ENCODE peak calls at places on chromosomes 3 and 15, in eight cellular contexts. One of them, this sample, is unnamed.

GRCh38 chr3:101512521-101513418 is at the start of gene SENP7:
- DNase-seq in neural progenitor cell: peak
- DNase-seq in GM23248: peak
- DNase-seq in HCT116: peak
- DNase-seq in hepatocyte: peak
- DNase-seq in SK-N-SH: peak
- DNase-seq in OCI-LY7: peak
- DNase-seq in PC-3: peak
- DNase-seq in this sample: peak

GRCh38 chr3:39809181-39809994 is at the start of gene MYRIP:
- DNase-seq in neural progenitor cell: peak
- DNase-seq in OCI-LY7: no peak
- DNase-seq in PC-3: peak
- DNase-seq in hepatocyte: peak
- DNase-seq in HCT116: no peak
- DNase-seq in GM23248: peak
- DNase-seq in SK-N-SH: peak
- DNase-seq in this sample: peak

GRCh38 chr3:141426404-141427034 is 58.2 kb downstream of the ZBTB38 start:
- DNase-seq in SK-N-SH: no peak
- DNase-seq in GM23248: peak
- DNase-seq in OCI-LY7: no peak
- DNase-seq in hepatocyte: peak
- DNase-seq in PC-3: no peak
- DNase-seq in HCT116: no peak
- DNase-seq in neural progenitor cell: peak
- DNase-seq in this sample: no peak

GRCh38 chr15:55992769-55993110 is 672 bp downstream of the NEDD4 start:
- DNase-seq in OCI-LY7: peak
- DNase-seq in GM23248: peak
- DNase-seq in PC-3: no peak
- DNase-seq in neural progenitor cell: no peak
- DNase-seq in HCT116: no peak
- DNase-seq in SK-N-SH: no peak
- DNase-seq in hepatocyte: no peak
- DNase-seq in this sample: no peak

GRCh38 chr15:79593119-79593869 is 161.2 kb downstream of the MINAR1 start:
- DNase-seq in HCT116: no peak
- DNase-seq in neural progenitor cell: peak
- DNase-seq in OCI-LY7: peak
- DNase-seq in PC-3: peak
- DNase-seq in hepatocyte: peak
- DNase-seq in GM23248: peak
- DNase-seq in SK-N-SH: no peak
- DNase-seq in this sample: no peak

GRCh38 chr15:25134546-25134945 is 179.8 kb downstream of the SNRPN start:
- DNase-seq in PC-3: no peak
- DNase-seq in HCT116: no peak
- DNase-seq in neural progenitor cell: peak
- DNase-seq in GM23248: peak
- DNase-seq in OCI-LY7: no peak
- DNase-seq in SK-N-SH: peak
- DNase-seq in hepatocyte: peak
- DNase-seq in this sample: no peak

GRCh38 chr3:138786788-138787276 is 47.9 kb downstream of the PIK3CB start:
- DNase-seq in PC-3: peak
- DNase-seq in SK-N-SH: no peak
- DNase-seq in HCT116: no peak
- DNase-seq in GM23248: peak
- DNase-seq in neural progenitor cell: no peak
- DNase-seq in OCI-LY7: no peak
- DNase-seq in hepatocyte: no peak
- DNase-seq in this sample: no peak

GRCh38 chr3:194397757-194398312 is 1.2 kb downstream of the GP5 start:
- DNase-seq in neural progenitor cell: no peak
- DNase-seq in hepatocyte: no peak
- DNase-seq in SK-N-SH: no peak
- DNase-seq in OCI-LY7: no peak
- DNase-seq in PC-3: no peak
- DNase-seq in GM23248: no peak
- DNase-seq in HCT116: no peak
- DNase-seq in this sample: no peak

GRCh38 chr3:134362670-134363380 is 11.4 kb downstream of the AMOTL2 start:
- DNase-seq in SK-N-SH: no peak
- DNase-seq in neural progenitor cell: no peak
- DNase-seq in HCT116: no peak
- DNase-seq in OCI-LY7: no peak
- DNase-seq in hepatocyte: no peak
- DNase-seq in PC-3: no peak
- DNase-seq in GM23248: peak
- DNase-seq in this sample: no peak

GRCh38 chr3:72347819-72348319 is 500.4 kb downstream of the SHQ1 start:
- DNase-seq in GM23248: peak
- DNase-seq in neural progenitor cell: peak
- DNase-seq in hepatocyte: peak
- DNase-seq in PC-3: peak
- DNase-seq in OCI-LY7: no peak
- DNase-seq in SK-N-SH: no peak
- DNase-seq in HCT116: no peak
- DNase-seq in this sample: no peak

GRCh38 chr15:85772668-85773067 is 22.1 kb downstream of the KLHL25 start:
- DNase-seq in neural progenitor cell: no peak
- DNase-seq in OCI-LY7: no peak
- DNase-seq in GM23248: no peak
- DNase-seq in SK-N-SH: no peak
- DNase-seq in PC-3: no peak
- DNase-seq in HCT116: no peak
- DNase-seq in hepatocyte: no peak
- DNase-seq in this sample: no peak

GRCh38 chr3:10707089-10707983 is 108.7 kb upstream of the SLC6A11 start:
- DNase-seq in hepatocyte: no peak
- DNase-seq in PC-3: no peak
- DNase-seq in HCT116: no peak
- DNase-seq in neural progenitor cell: peak
- DNase-seq in OCI-LY7: no peak
- DNase-seq in GM23248: no peak
- DNase-seq in SK-N-SH: peak
- DNase-seq in this sample: no peak

GRCh38 chr3:178263236-178263916 is 272.9 kb upstream of the KCNMB2 start:
- DNase-seq in SK-N-SH: no peak
- DNase-seq in HCT116: no peak
- DNase-seq in hepatocyte: no peak
- DNase-seq in OCI-LY7: no peak
- DNase-seq in GM23248: no peak
- DNase-seq in neural progenitor cell: no peak
- DNase-seq in PC-3: no peak
- DNase-seq in this sample: no peak

GRCh38 chr3:56467801-56468183 is 475 bp downstream of the ERC2 start:
- DNase-seq in PC-3: no peak
- DNase-seq in OCI-LY7: no peak
- DNase-seq in hepatocyte: peak
- DNase-seq in neural progenitor cell: peak
- DNase-seq in GM23248: peak
- DNase-seq in SK-N-SH: peak
- DNase-seq in HCT116: no peak
- DNase-seq in this sample: no peak

GRCh38 chr3:174219738-174220137 is 639.4 kb upstream of the NAALADL2 start:
- DNase-seq in neural progenitor cell: no peak
- DNase-seq in PC-3: no peak
- DNase-seq in OCI-LY7: no peak
- DNase-seq in SK-N-SH: no peak
- DNase-seq in HCT116: no peak
- DNase-seq in hepatocyte: no peak
- DNase-seq in GM23248: no peak
- DNase-seq in this sample: no peak

GRCh38 chr3:47108546-47108945 is 55.4 kb downstream of the SETD2 start:
- DNase-seq in PC-3: no peak
- DNase-seq in OCI-LY7: no peak
- DNase-seq in SK-N-SH: no peak
- DNase-seq in HCT116: no peak
- DNase-seq in GM23248: peak
- DNase-seq in hepatocyte: no peak
- DNase-seq in neural progenitor cell: peak
- DNase-seq in this sample: no peak

GRCh38 chr3:182921665-182922355 is 58.5 kb downstream of the DCUN1D1 start:
- DNase-seq in GM23248: peak
- DNase-seq in OCI-LY7: no peak
- DNase-seq in PC-3: no peak
- DNase-seq in neural progenitor cell: no peak
- DNase-seq in HCT116: no peak
- DNase-seq in hepatocyte: no peak
- DNase-seq in SK-N-SH: no peak
- DNase-seq in this sample: no peak

GRCh38 chr3:131735544-131735943 is 232.8 kb upstream of the MRPL3 start:
- DNase-seq in hepatocyte: no peak
- DNase-seq in GM23248: peak
- DNase-seq in OCI-LY7: no peak
- DNase-seq in SK-N-SH: no peak
- DNase-seq in neural progenitor cell: no peak
- DNase-seq in PC-3: no peak
- DNase-seq in HCT116: no peak
- DNase-seq in this sample: no peak

GRCh38 chr3:150830094-150830681 is 67.2 kb upstream of the SIAH2 start:
- DNase-seq in PC-3: peak
- DNase-seq in GM23248: peak
- DNase-seq in neural progenitor cell: peak
- DNase-seq in hepatocyte: peak
- DNase-seq in OCI-LY7: peak
- DNase-seq in SK-N-SH: peak
- DNase-seq in HCT116: peak
- DNase-seq in this sample: peak

DNA sequence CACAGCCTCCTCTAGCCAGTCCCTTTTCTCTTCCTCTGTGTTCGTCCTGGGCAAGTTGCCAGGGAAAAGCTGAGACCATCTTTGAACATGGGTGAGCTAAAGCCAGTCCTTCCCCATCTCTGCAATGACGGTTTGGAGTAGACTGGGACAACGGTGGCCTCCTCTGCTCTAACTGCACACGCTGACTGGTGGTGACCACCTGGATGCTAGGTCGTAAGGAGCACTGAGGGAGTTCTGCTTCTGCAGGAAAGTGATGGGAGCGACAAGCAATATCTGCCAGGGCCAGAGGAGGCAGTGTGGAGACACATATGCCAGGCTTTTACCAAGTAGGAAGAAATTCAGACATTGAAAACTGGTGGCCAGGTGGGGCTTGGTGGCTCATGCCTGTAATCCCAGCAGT is 111.7 kb downstream of the NUP210 start:
- DNase-seq in hepatocyte: peak
- DNase-seq in GM23248: peak
- DNase-seq in OCI-LY7: peak
- DNase-seq in HCT116: peak
- DNase-seq in neural progenitor cell: peak
- DNase-seq in SK-N-SH: peak
- DNase-seq in PC-3: peak
- DNase-seq in this sample: no peak
- TF ChIP-seq EZH2phosphoT487 in hepatocyte: no peak
- TF ChIP-seq EZH2phosphoT487 in GM23248: no peak
- TF ChIP-seq EZH2phosphoT487 in OCI-LY7: no peak
- TF ChIP-seq EZH2phosphoT487 in HCT116: no peak
- TF ChIP-seq EZH2phosphoT487 in neural progenitor cell: no peak
- TF ChIP-seq EZH2phosphoT487 in SK-N-SH: no peak
- TF ChIP-seq EZH2phosphoT487 in PC-3: no peak
- TF ChIP-seq EZH2phosphoT487 in this sample: no peak

DNA sequence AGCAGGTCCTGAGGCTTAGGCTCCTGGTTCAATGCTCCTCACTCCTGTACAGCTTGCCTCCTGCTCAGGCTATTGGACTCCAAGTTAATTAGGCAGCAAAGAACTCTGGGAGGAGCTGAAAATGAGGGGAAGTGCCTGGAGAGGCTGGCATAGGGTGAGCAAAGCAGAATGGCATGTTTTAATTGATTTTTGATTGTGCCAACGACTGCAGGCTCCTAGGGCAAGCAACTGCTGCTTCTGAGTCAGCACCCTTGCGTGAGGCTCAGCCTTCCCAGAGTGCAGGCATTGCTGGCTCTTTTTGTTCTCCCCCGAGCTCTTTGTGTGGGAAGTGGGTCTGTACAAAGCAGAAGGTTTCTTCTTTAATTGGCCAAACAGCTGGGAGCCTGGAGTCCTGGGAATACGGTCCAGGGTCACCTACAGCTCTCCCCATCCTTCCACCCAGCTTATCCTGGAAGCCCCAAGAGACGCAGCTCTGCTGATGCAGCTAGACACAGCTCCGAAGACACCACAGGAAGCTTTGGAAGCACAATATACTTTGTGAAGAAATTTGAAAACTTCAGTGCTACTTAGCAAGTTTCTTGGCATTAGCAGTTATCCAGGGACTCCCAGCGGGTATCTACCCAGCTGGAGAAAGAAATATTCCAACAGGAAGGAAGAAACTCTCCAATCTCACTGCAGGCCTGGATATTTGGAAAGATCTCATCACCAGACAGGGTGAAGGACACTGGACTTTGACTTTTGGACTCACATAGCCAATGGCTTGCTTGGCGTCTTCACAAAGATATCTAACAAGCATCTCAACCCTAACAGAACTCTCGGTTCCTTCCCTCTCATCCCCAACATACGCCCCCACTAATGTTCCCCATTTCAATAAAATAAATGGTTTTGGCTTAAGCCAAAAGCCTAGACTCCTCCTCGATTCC is 76.8 kb downstream of the BDH1 start:
- DNase-seq in hepatocyte: no peak
- DNase-seq in HCT116: no peak
- DNase-seq in GM23248: peak
- DNase-seq in SK-N-SH: no peak
- DNase-seq in neural progenitor cell: peak
- DNase-seq in OCI-LY7: no peak
- DNase-seq in PC-3: peak
- DNase-seq in this sample: no peak
- H2AFZ ChIP-seq in hepatocyte: no peak
- H2AFZ ChIP-seq in HCT116: peak
- H2AFZ ChIP-seq in GM23248: peak
- H2AFZ ChIP-seq in SK-N-SH: peak
- H2AFZ ChIP-seq in neural progenitor cell: peak
- H2AFZ ChIP-seq in OCI-LY7: no peak
- H2AFZ ChIP-seq in PC-3: peak
- H2AFZ ChIP-seq in this sample: no peak

DNA sequence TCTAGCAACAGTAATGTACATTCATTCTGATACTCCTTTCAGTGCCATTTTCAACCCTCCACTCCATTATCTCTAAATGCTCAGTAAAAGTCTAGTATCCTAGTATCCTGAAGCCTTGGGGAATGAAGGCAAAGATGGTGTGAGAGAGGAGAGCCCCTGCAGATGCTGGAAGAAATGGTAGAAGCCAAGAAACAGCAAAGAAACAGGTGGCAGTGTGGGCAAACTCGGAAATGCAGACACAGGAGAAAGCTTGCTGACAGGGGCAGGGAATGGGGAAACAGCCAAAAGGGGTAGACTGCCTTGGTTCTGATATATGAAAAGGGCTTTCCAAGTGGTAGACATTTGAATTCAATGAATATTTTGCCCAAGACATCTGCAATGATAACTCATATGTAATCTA is 34.2 kb upstream of the CASR start:
- DNase-seq in HCT116: no peak
- DNase-seq in GM23248: no peak
- DNase-seq in neural progenitor cell: no peak
- DNase-seq in PC-3: no peak
- DNase-seq in SK-N-SH: no peak
- DNase-seq in OCI-LY7: peak
- DNase-seq in hepatocyte: no peak
- DNase-seq in this sample: no peak
- H3K4me2 ChIP-seq in HCT116: no peak
- H3K4me2 ChIP-seq in GM23248: no peak
- H3K4me2 ChIP-seq in neural progenitor cell: no peak
- H3K4me2 ChIP-seq in PC-3: no peak
- H3K4me2 ChIP-seq in SK-N-SH: no peak
- H3K4me2 ChIP-seq in OCI-LY7: no peak
- H3K4me2 ChIP-seq in hepatocyte: no peak
- H3K4me2 ChIP-seq in this sample: no peak

GRCh38 chr3:44685128-44685800 is 27.2 kb upstream of the ZNF502 start:
- DNase-seq in hepatocyte: peak
- DNase-seq in GM23248: peak
- DNase-seq in PC-3: no peak
- DNase-seq in HCT116: no peak
- DNase-seq in OCI-LY7: peak
- DNase-seq in neural progenitor cell: peak
- DNase-seq in SK-N-SH: peak
- DNase-seq in this sample: peak
- TF ChIP-seq EZH2phosphoT487 in hepatocyte: no peak
- TF ChIP-seq EZH2phosphoT487 in GM23248: no peak
- TF ChIP-seq EZH2phosphoT487 in PC-3: no peak
- TF ChIP-seq EZH2phosphoT487 in HCT116: no peak
- TF ChIP-seq EZH2phosphoT487 in OCI-LY7: no peak
- TF ChIP-seq EZH2phosphoT487 in neural progenitor cell: no peak
- TF ChIP-seq EZH2phosphoT487 in SK-N-SH: no peak
- TF ChIP-seq EZH2phosphoT487 in this sample: no peak